ENCODE peak calls at places on chromosomes 16 and 17, in six cellular contexts. One of them, this sample, is unnamed.

GRCh38 chr16:88907768-88908167 is 41.3 kb upstream of the PABPN1L start:
- DNase-seq in tibial nerve: no peak
- DNase-seq in adrenal gland: no peak
- DNase-seq in upper lobe of right lung: no peak
- DNase-seq in A673: no peak
- DNase-seq in astrocyte: peak; percentile 42
- DNase-seq in this sample: no peak

GRCh38 chr17:29734640-29735039 is 111.9 kb upstream of the CORO6 start:
- DNase-seq in tibial nerve: no peak
- DNase-seq in adrenal gland: no peak
- DNase-seq in upper lobe of right lung: no peak
- DNase-seq in A673: no peak
- DNase-seq in astrocyte: peak; percentile 34
- DNase-seq in this sample: no peak

GRCh38 chr16:5349661-5350060 is 252.1 kb upstream of the EEF2KMT start:
- DNase-seq in tibial nerve: no peak
- DNase-seq in adrenal gland: no peak
- DNase-seq in upper lobe of right lung: no peak
- DNase-seq in A673: peak; percentile 6
- DNase-seq in astrocyte: no peak
- DNase-seq in this sample: no peak

GRCh38 chr16:88287219-88287618 is 95.5 kb upstream of the ZNF469 start:
- DNase-seq in tibial nerve: no peak
- DNase-seq in adrenal gland: no peak
- DNase-seq in upper lobe of right lung: no peak
- DNase-seq in A673: no peak
- DNase-seq in astrocyte: no peak
- DNase-seq in this sample: no peak

GRCh38 chr17:32876414-32877163 is at the start of gene MYO1D:
- DNase-seq in tibial nerve: no peak
- DNase-seq in adrenal gland: peak; percentile 55
- DNase-seq in upper lobe of right lung: peak; percentile 90
- DNase-seq in A673: peak; percentile 28
- DNase-seq in astrocyte: no peak
- DNase-seq in this sample: peak; percentile 43

GRCh38 chr17:13561606-13562270 is 40.0 kb downstream of the HS3ST3A1 start:
- DNase-seq in tibial nerve: no peak
- DNase-seq in adrenal gland: peak; percentile 80
- DNase-seq in upper lobe of right lung: no peak
- DNase-seq in A673: no peak
- DNase-seq in astrocyte: peak; percentile 98
- DNase-seq in this sample: no peak

GRCh38 chr17:79338589-79338988 is 264.0 kb downstream of the ENGASE start:
- DNase-seq in tibial nerve: no peak
- DNase-seq in adrenal gland: no peak
- DNase-seq in upper lobe of right lung: no peak
- DNase-seq in A673: no peak
- DNase-seq in astrocyte: peak; percentile 6
- DNase-seq in this sample: no peak

GRCh38 chr16:74896389-74897370 is 88.2 kb downstream of the WDR59 start:
- DNase-seq in tibial nerve: no peak
- DNase-seq in adrenal gland: peak; percentile 41
- DNase-seq in upper lobe of right lung: no peak
- DNase-seq in A673: peak; percentile 10
- DNase-seq in astrocyte: peak; percentile 63
- DNase-seq in this sample: no peak

GRCh38 chr17:75521951-75522727 is 3.4 kb upstream of the LLGL2 start:
- DNase-seq in tibial nerve: no peak
- DNase-seq in adrenal gland: no peak
- DNase-seq in upper lobe of right lung: peak; percentile 61
- DNase-seq in A673: no peak
- DNase-seq in astrocyte: peak; percentile 59
- DNase-seq in this sample: no peak

GRCh38 chr16:81163671-81164070 is 67.5 kb upstream of the GCSH start:
- DNase-seq in tibial nerve: no peak
- DNase-seq in adrenal gland: no peak
- DNase-seq in upper lobe of right lung: no peak
- DNase-seq in A673: no peak
- DNase-seq in astrocyte: no peak
- DNase-seq in this sample: no peak

GRCh38 chr17:7922499-7923289 is 6.6 kb upstream of the RNF227 start:
- DNase-seq in tibial nerve: peak; percentile 79
- DNase-seq in adrenal gland: peak; percentile 82
- DNase-seq in upper lobe of right lung: peak; percentile 93
- DNase-seq in A673: peak; percentile 35
- DNase-seq in astrocyte: peak; percentile 73
- DNase-seq in this sample: peak; percentile 73

GRCh38 chr17:68587847-68588246 is 13.3 kb downstream of the FAM20A start:
- DNase-seq in tibial nerve: no peak
- DNase-seq in adrenal gland: no peak
- DNase-seq in upper lobe of right lung: no peak
- DNase-seq in A673: no peak
- DNase-seq in astrocyte: no peak
- DNase-seq in this sample: no peak

GRCh38 chr17:67830440-67830839 is 5.1 kb downstream of the BPTF start:
- DNase-seq in tibial nerve: no peak
- DNase-seq in adrenal gland: no peak
- DNase-seq in upper lobe of right lung: no peak
- DNase-seq in A673: no peak
- DNase-seq in astrocyte: no peak
- DNase-seq in this sample: no peak

GRCh38 chr17:5832886-5833285 is 237.3 kb upstream of the WSCD1 start:
- DNase-seq in tibial nerve: no peak
- DNase-seq in adrenal gland: no peak
- DNase-seq in upper lobe of right lung: no peak
- DNase-seq in A673: no peak
- DNase-seq in astrocyte: peak; percentile 78
- DNase-seq in this sample: no peak

GRCh38 chr17:67491009-67491677 is 114.1 kb downstream of the PITPNC1 start:
- DNase-seq in tibial nerve: peak; percentile 76
- DNase-seq in adrenal gland: peak; percentile 97
- DNase-seq in upper lobe of right lung: peak; percentile 87
- DNase-seq in A673: no peak
- DNase-seq in astrocyte: peak; percentile 98
- DNase-seq in this sample: no peak

GRCh38 chr16:4734730-4735575 is 616 bp downstream of the DNAAF8 start:
- DNase-seq in tibial nerve: peak; percentile 79
- DNase-seq in adrenal gland: peak; percentile 88
- DNase-seq in upper lobe of right lung: peak; percentile 95
- DNase-seq in A673: peak; percentile 89
- DNase-seq in astrocyte: peak; percentile 53
- DNase-seq in this sample: peak; percentile 94

DNA sequence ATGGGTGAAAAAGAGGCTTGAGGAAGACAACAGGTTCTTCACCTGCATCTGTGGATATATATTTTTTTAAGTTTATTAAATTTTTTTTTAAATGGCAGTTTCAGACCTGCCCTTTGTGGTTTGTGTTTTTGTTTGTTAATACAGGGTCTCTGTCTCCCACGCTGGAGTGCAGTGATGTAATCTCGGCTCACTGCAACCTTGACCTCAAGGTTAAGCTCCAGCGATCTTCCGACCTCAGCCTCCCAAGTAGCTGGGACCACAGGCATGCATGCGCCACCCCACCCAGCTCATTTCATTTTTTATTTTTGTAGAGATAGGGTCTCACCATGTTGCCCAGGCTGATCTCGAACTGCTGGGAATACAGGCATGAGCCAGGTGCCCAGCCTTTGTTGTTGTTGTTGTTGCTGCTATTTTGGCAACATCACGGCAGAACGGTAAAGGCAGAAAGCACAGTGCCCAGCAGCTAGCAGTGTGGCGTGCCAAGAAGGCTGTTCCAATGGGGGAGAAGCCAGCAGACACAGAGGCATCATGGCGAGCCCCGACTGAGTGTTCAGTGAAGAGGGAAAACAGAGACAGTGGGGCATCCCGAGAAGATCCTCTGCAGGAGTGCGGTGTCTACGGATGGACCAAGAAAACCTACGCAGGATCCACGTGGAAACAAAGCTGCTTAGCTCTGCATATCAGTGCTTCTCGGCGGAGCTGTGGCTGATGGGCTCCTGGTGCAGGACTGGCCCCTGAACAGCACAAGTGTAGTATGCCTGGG is 19.6 kb downstream of the TMC6 start:
- DNase-seq in tibial nerve: no peak
- DNase-seq in adrenal gland: peak; percentile 11
- DNase-seq in upper lobe of right lung: no peak
- DNase-seq in A673: no peak
- DNase-seq in astrocyte: no peak
- DNase-seq in this sample: no peak
- H3K9me3 ChIP-seq in tibial nerve: no peaks in the 10 kb centered on the region
- H3K9me3 ChIP-seq in adrenal gland: no peaks in the 10 kb centered on the region
- H3K9me3 ChIP-seq in upper lobe of right lung: no peaks in the 10 kb centered on the region
- H3K9me3 ChIP-seq in A673: no peaks in the 10 kb centered on the region
- H3K9me3 ChIP-seq in astrocyte: no peaks in the 10 kb centered on the region
- H3K9me3 ChIP-seq in this sample: no peaks in the 10 kb centered on the region

DNA sequence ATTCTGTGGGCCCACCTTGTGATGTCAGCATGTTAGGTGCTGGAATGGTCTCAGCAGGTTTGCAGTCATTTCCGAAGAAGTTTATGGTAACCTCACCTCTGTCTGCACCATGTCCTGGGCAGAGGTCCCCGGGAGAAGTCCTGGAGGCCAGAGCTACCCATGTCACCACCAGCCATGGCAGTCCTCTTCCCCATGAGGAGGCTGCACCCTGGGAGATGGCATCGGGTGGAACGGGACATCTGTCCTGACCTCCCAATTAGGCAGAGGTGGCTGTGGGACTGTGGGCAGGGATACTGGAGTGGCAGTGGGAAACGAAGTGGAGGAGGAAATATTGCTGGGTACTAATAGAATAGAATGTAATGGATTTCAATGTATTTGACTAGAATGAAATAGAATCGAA is 511.8 kb upstream of the WSB1 start:
- DNase-seq in tibial nerve: no peak
- DNase-seq in adrenal gland: no peak
- DNase-seq in upper lobe of right lung: peak; percentile 40
- DNase-seq in A673: no peak
- DNase-seq in astrocyte: no peak
- DNase-seq in this sample: no peak
- H3K9me3 ChIP-seq in tibial nerve: no peaks in the 10 kb centered on the region
- H3K9me3 ChIP-seq in adrenal gland: no peaks in the 10 kb centered on the region
- H3K9me3 ChIP-seq in upper lobe of right lung: peaks cover 32% of the 10 kb centered on the region
- H3K9me3 ChIP-seq in A673: peaks cover 53% of the 10 kb centered on the region
- H3K9me3 ChIP-seq in astrocyte: peaks cover 28% of the 10 kb centered on the region
- H3K9me3 ChIP-seq in this sample: peaks cover 2% of the 10 kb centered on the region

GRCh38 chr17:22304667-22305303 is 612.5 kb downstream of the KCNJ18 start:
- DNase-seq in tibial nerve: no peak
- DNase-seq in adrenal gland: no peak
- DNase-seq in upper lobe of right lung: no peak
- DNase-seq in A673: no peak
- DNase-seq in astrocyte: no peak
- DNase-seq in this sample: no peak
- H3K9me3 ChIP-seq in tibial nerve: no peaks in the 10 kb centered on the region
- H3K9me3 ChIP-seq in adrenal gland: no peaks in the 10 kb centered on the region
- H3K9me3 ChIP-seq in upper lobe of right lung: no peaks in the 10 kb centered on the region
- H3K9me3 ChIP-seq in A673: peaks cover 12% of the 10 kb centered on the region
- H3K9me3 ChIP-seq in astrocyte: peaks cover 11% of the 10 kb centered on the region
- H3K9me3 ChIP-seq in this sample: no peaks in the 10 kb centered on the region

DNA sequence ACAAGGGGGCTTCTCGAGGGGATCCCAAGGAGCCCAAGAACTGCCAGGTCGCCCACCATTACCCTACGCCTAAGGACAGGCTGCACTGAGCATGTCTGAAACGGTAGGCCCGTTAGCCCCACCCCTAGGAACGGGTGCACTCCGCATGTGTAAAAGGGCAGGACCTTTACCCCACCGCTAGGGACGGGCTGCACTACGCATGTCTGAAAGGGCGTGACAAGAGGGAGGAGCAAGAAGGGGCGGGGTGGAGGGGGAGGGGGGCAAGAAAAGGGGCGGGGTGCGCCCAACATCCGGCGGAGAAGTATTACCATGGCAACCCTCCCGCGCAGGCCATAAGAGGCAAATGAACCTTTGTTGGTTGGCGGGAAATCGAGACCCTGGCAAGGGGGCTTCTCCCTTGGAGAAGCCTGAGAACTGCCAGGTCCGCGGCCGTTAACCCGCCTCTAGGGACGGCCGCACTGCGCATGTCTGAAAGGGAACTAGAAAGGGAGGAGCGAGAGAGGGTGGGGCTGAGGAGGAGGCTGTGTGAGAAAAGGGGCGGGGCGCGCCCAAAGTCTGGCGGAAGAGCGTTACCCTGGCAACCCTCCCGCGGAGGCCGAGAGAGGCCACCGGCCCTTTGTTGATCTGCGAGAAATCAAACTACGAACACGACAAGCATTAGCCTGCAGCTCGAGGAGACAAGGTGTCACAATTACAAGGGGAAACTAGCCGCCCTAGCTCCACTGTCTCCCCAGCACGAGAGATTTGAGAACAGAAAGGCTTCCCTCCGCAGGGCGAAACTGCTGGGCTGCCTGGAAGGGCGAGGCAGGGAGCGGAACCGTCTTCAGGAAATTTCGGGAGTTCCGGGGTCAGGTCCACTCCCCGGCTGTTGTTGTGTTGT is 2046.8 kb downstream of the TP53TG3F start:
- DNase-seq in tibial nerve: no peak
- DNase-seq in adrenal gland: no peak
- DNase-seq in upper lobe of right lung: no peak
- DNase-seq in A673: no peak
- DNase-seq in astrocyte: no peak
- DNase-seq in this sample: no peak
- H3K9me3 ChIP-seq in tibial nerve: no peaks in the 10 kb centered on the region
- H3K9me3 ChIP-seq in adrenal gland: no peaks in the 10 kb centered on the region
- H3K9me3 ChIP-seq in upper lobe of right lung: no peaks in the 10 kb centered on the region
- H3K9me3 ChIP-seq in A673: peaks cover 41% of the 10 kb centered on the region
- H3K9me3 ChIP-seq in astrocyte: peaks cover 28% of the 10 kb centered on the region
- H3K9me3 ChIP-seq in this sample: no peaks in the 10 kb centered on the region

GRCh38 chr17:58121925-58122324 is 26.3 kb upstream of the OR4D1 start:
- DNase-seq in tibial nerve: no peak
- DNase-seq in adrenal gland: no peak
- DNase-seq in upper lobe of right lung: no peak
- DNase-seq in A673: peak; percentile 45
- DNase-seq in astrocyte: peak; percentile 12
- DNase-seq in this sample: no peak

GRCh38 chr17:58127846-58128245 is 20.3 kb upstream of the OR4D1 start:
- DNase-seq in tibial nerve: no peak
- DNase-seq in adrenal gland: no peak
- DNase-seq in upper lobe of right lung: no peak
- DNase-seq in A673: no peak
- DNase-seq in astrocyte: no peak
- DNase-seq in this sample: no peak
- H3K9me3 ChIP-seq in tibial nerve: no peaks in the 10 kb centered on the region
- H3K9me3 ChIP-seq in adrenal gland: no peaks in the 10 kb centered on the region
- H3K9me3 ChIP-seq in upper lobe of right lung: no peaks in the 10 kb centered on the region
- H3K9me3 ChIP-seq in A673: no peaks in the 10 kb centered on the region
- H3K9me3 ChIP-seq in astrocyte: no peaks in the 10 kb centered on the region
- H3K9me3 ChIP-seq in this sample: no peaks in the 10 kb centered on the region

DNA sequence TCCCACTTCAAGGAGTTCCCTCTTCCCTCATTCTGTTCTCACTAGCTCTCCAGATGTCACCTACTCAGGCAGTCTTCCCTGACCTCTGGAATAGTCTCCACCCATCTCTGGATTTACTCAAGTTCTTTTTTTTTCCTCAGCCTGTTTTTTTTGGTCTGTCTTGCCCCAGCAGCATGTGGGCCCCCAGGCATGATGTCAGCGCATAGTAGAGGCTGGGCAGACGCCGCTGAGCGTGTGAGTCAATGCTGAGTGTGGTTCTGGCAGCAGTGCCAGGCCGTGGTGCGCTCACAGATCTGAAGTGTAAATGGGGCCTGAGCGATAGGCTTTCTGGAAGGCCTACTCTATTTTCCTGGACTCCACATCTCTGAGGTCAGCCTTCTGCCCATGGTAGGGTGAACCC is 2.7 kb upstream of the KCNJ18 start:
- DNase-seq in tibial nerve: no peak
- DNase-seq in adrenal gland: peak; percentile 52
- DNase-seq in upper lobe of right lung: no peak
- DNase-seq in A673: no peak
- DNase-seq in astrocyte: peak; percentile 75
- DNase-seq in this sample: no peak
- H3K9me3 ChIP-seq in tibial nerve: no peaks in the 10 kb centered on the region
- H3K9me3 ChIP-seq in adrenal gland: no peaks in the 10 kb centered on the region
- H3K9me3 ChIP-seq in upper lobe of right lung: no peaks in the 10 kb centered on the region
- H3K9me3 ChIP-seq in A673: peaks cover 25% of the 10 kb centered on the region
- H3K9me3 ChIP-seq in astrocyte: peaks cover 11% of the 10 kb centered on the region
- H3K9me3 ChIP-seq in this sample: no peaks in the 10 kb centered on the region

GRCh38 chr17:74107107-74107506 is 96.4 kb upstream of the RPL38 start:
- DNase-seq in tibial nerve: no peak
- DNase-seq in adrenal gland: no peak
- DNase-seq in upper lobe of right lung: no peak
- DNase-seq in A673: no peak
- DNase-seq in astrocyte: no peak
- DNase-seq in this sample: no peak
- H3K9me3 ChIP-seq in tibial nerve: no peaks in the 10 kb centered on the region
- H3K9me3 ChIP-seq in adrenal gland: no peaks in the 10 kb centered on the region
- H3K9me3 ChIP-seq in upper lobe of right lung: no peaks in the 10 kb centered on the region
- H3K9me3 ChIP-seq in A673: no peaks in the 10 kb centered on the region
- H3K9me3 ChIP-seq in astrocyte: no peaks in the 10 kb centered on the region
- H3K9me3 ChIP-seq in this sample: no peaks in the 10 kb centered on the region